ENCODE peak calls at places on chromosome 4, in nine cellular contexts. One of them, this sample, is unnamed.

GRCh38 chr4:54085284-54085683 is 14.7 kb upstream of the GSX2 start:
- DNase-seq in astrocyte of the spinal cord: peak; percentile 82
- DNase-seq in nephron progenitor cell: no peak
- DNase-seq in posterior vena cava: no peak
- DNase-seq in colonic mucosa: no peak
- DNase-seq in immature natural killer cell: no peak
- DNase-seq in mesendoderm: no peak
- DNase-seq in ACHN: peak; percentile 78
- DNase-seq in activated CD4-positive, alpha-beta memory T cell treated with anti-CD3 and anti-CD28 coated beads, Interleukin-2, amount 10 ng/mL, durations not matched to agents 7 days and 5 days: no peak
- DNase-seq in this sample: peak; percentile 97

GRCh38 chr4:6087669-6088068 is 69.4 kb upstream of the C4orf50 start:
- DNase-seq in colonic mucosa: no peak
- DNase-seq in ACHN: peak; percentile 36
- DNase-seq in nephron progenitor cell: peak; percentile 56
- DNase-seq in astrocyte of the spinal cord: no peak
- DNase-seq in mesendoderm: peak; percentile 85
- DNase-seq in posterior vena cava: no peak
- DNase-seq in immature natural killer cell: no peak
- DNase-seq in activated CD4-positive, alpha-beta memory T cell treated with anti-CD3 and anti-CD28 coated beads, Interleukin-2, amount 10 ng/mL, durations not matched to agents 7 days and 5 days: no peak
- DNase-seq in this sample: peak; percentile 50

GRCh38 chr4:879730-880079 is 52.4 kb downstream of the GAK start:
- DNase-seq in colonic mucosa: no peak
- DNase-seq in nephron progenitor cell: no peak
- DNase-seq in ACHN: peak; percentile 9
- DNase-seq in mesendoderm: no peak
- DNase-seq in immature natural killer cell: no peak
- DNase-seq in astrocyte of the spinal cord: no peak
- DNase-seq in activated CD4-positive, alpha-beta memory T cell treated with anti-CD3 and anti-CD28 coated beads, Interleukin-2, amount 10 ng/mL, durations not matched to agents 7 days and 5 days: peak; percentile 68
- DNase-seq in posterior vena cava: no peak
- DNase-seq in this sample: no peak

GRCh38 chr4:14771504-14772175 is 230.6 kb upstream of the CPEB2 start:
- DNase-seq in nephron progenitor cell: no peak
- DNase-seq in mesendoderm: no peak
- DNase-seq in posterior vena cava: no peak
- DNase-seq in ACHN: no peak
- DNase-seq in astrocyte of the spinal cord: no peak
- DNase-seq in colonic mucosa: no peak
- DNase-seq in activated CD4-positive, alpha-beta memory T cell treated with anti-CD3 and anti-CD28 coated beads, Interleukin-2, amount 10 ng/mL, durations not matched to agents 7 days and 5 days: no peak
- DNase-seq in immature natural killer cell: no peak
- DNase-seq in this sample: peak; percentile 26

GRCh38 chr4:5812506-5813229 is 80.2 kb downstream of the CRMP1 start:
- DNase-seq in posterior vena cava: peak; percentile 54
- DNase-seq in colonic mucosa: peak; percentile 30
- DNase-seq in ACHN: peak; percentile 65
- DNase-seq in mesendoderm: peak; percentile 82
- DNase-seq in immature natural killer cell: peak; percentile 9
- DNase-seq in nephron progenitor cell: peak; percentile 45
- DNase-seq in activated CD4-positive, alpha-beta memory T cell treated with anti-CD3 and anti-CD28 coated beads, Interleukin-2, amount 10 ng/mL, durations not matched to agents 7 days and 5 days: no peak
- DNase-seq in astrocyte of the spinal cord: peak; percentile 70
- DNase-seq in this sample: peak; percentile 74

GRCh38 chr4:113637823-113638691 is 123.5 kb downstream of the CAMK2D start:
- DNase-seq in nephron progenitor cell: no peak
- DNase-seq in astrocyte of the spinal cord: no peak
- DNase-seq in ACHN: no peak
- DNase-seq in activated CD4-positive, alpha-beta memory T cell treated with anti-CD3 and anti-CD28 coated beads, Interleukin-2, amount 10 ng/mL, durations not matched to agents 7 days and 5 days: no peak
- DNase-seq in immature natural killer cell: no peak
- DNase-seq in posterior vena cava: no peak
- DNase-seq in mesendoderm: no peak
- DNase-seq in colonic mucosa: no peak
- DNase-seq in this sample: no peak

GRCh38 chr4:6612961-6613675 is 27.4 kb upstream of the MRFAP1 start:
- DNase-seq in immature natural killer cell: no peak
- DNase-seq in ACHN: no peak
- DNase-seq in mesendoderm: no peak
- DNase-seq in activated CD4-positive, alpha-beta memory T cell treated with anti-CD3 and anti-CD28 coated beads, Interleukin-2, amount 10 ng/mL, durations not matched to agents 7 days and 5 days: no peak
- DNase-seq in astrocyte of the spinal cord: no peak
- DNase-seq in nephron progenitor cell: no peak
- DNase-seq in colonic mucosa: no peak
- DNase-seq in posterior vena cava: no peak
- DNase-seq in this sample: no peak

GRCh38 chr4:146545102-146545501 is 23.4 kb upstream of the SLC10A7 start:
- DNase-seq in nephron progenitor cell: no peak
- DNase-seq in posterior vena cava: no peak
- DNase-seq in activated CD4-positive, alpha-beta memory T cell treated with anti-CD3 and anti-CD28 coated beads, Interleukin-2, amount 10 ng/mL, durations not matched to agents 7 days and 5 days: no peak
- DNase-seq in immature natural killer cell: no peak
- DNase-seq in colonic mucosa: no peak
- DNase-seq in astrocyte of the spinal cord: peak; percentile 37
- DNase-seq in mesendoderm: peak; percentile 62
- DNase-seq in ACHN: peak; percentile 32
- DNase-seq in this sample: peak; percentile 61

GRCh38 chr4:101222156-101222845 is 125.0 kb downstream of the PPP3CA start:
- DNase-seq in immature natural killer cell: no peak
- DNase-seq in activated CD4-positive, alpha-beta memory T cell treated with anti-CD3 and anti-CD28 coated beads, Interleukin-2, amount 10 ng/mL, durations not matched to agents 7 days and 5 days: no peak
- DNase-seq in astrocyte of the spinal cord: no peak
- DNase-seq in ACHN: no peak
- DNase-seq in posterior vena cava: no peak
- DNase-seq in mesendoderm: no peak
- DNase-seq in colonic mucosa: no peak
- DNase-seq in nephron progenitor cell: no peak
- DNase-seq in this sample: no peak

GRCh38 chr4:15653864-15654391 is 1.2 kb downstream of the FBXL5 start:
- DNase-seq in ACHN: peak; percentile 42
- DNase-seq in mesendoderm: peak; percentile 52
- DNase-seq in immature natural killer cell: no peak
- DNase-seq in astrocyte of the spinal cord: peak; percentile 64
- DNase-seq in colonic mucosa: peak; percentile 50
- DNase-seq in posterior vena cava: no peak
- DNase-seq in activated CD4-positive, alpha-beta memory T cell treated with anti-CD3 and anti-CD28 coated beads, Interleukin-2, amount 10 ng/mL, durations not matched to agents 7 days and 5 days: peak; percentile 29
- DNase-seq in nephron progenitor cell: peak; percentile 6
- DNase-seq in this sample: peak; percentile 32

GRCh38 chr4:2284934-2285664 is 23.2 kb upstream of the MXD4 start:
- DNase-seq in astrocyte of the spinal cord: peak; percentile 59
- DNase-seq in immature natural killer cell: peak; percentile 61
- DNase-seq in ACHN: peak; percentile 52
- DNase-seq in mesendoderm: no peak
- DNase-seq in posterior vena cava: peak; percentile 75
- DNase-seq in colonic mucosa: no peak
- DNase-seq in nephron progenitor cell: no peak
- DNase-seq in activated CD4-positive, alpha-beta memory T cell treated with anti-CD3 and anti-CD28 coated beads, Interleukin-2, amount 10 ng/mL, durations not matched to agents 7 days and 5 days: no peak
- DNase-seq in this sample: peak; percentile 52

GRCh38 chr4:2091990-2092652 is 33.0 kb downstream of the NAT8L start:
- DNase-seq in activated CD4-positive, alpha-beta memory T cell treated with anti-CD3 and anti-CD28 coated beads, Interleukin-2, amount 10 ng/mL, durations not matched to agents 7 days and 5 days: no peak
- DNase-seq in ACHN: no peak
- DNase-seq in immature natural killer cell: no peak
- DNase-seq in posterior vena cava: peak; percentile 57
- DNase-seq in nephron progenitor cell: no peak
- DNase-seq in astrocyte of the spinal cord: no peak
- DNase-seq in mesendoderm: no peak
- DNase-seq in colonic mucosa: no peak
- DNase-seq in this sample: no peak

GRCh38 chr4:114087596-114088230 is 108.3 kb upstream of the ARSJ start:
- DNase-seq in colonic mucosa: no peak
- DNase-seq in posterior vena cava: no peak
- DNase-seq in astrocyte of the spinal cord: peak; percentile 85
- DNase-seq in nephron progenitor cell: no peak
- DNase-seq in mesendoderm: peak; percentile 37
- DNase-seq in activated CD4-positive, alpha-beta memory T cell treated with anti-CD3 and anti-CD28 coated beads, Interleukin-2, amount 10 ng/mL, durations not matched to agents 7 days and 5 days: no peak
- DNase-seq in immature natural killer cell: no peak
- DNase-seq in ACHN: peak; percentile 8
- DNase-seq in this sample: no peak

GRCh38 chr4:54100607-54101189 is 735 bp downstream of the GSX2 start:
- DNase-seq in mesendoderm: no peak
- DNase-seq in immature natural killer cell: no peak
- DNase-seq in nephron progenitor cell: peak; percentile 35
- DNase-seq in activated CD4-positive, alpha-beta memory T cell treated with anti-CD3 and anti-CD28 coated beads, Interleukin-2, amount 10 ng/mL, durations not matched to agents 7 days and 5 days: no peak
- DNase-seq in ACHN: no peak
- DNase-seq in astrocyte of the spinal cord: no peak
- DNase-seq in posterior vena cava: no peak
- DNase-seq in colonic mucosa: no peak
- DNase-seq in this sample: no peak

GRCh38 chr4:164514765-164515164 is 239.2 kb upstream of the SMIM31 start:
- DNase-seq in posterior vena cava: no peak
- DNase-seq in nephron progenitor cell: no peak
- DNase-seq in immature natural killer cell: no peak
- DNase-seq in mesendoderm: no peak
- DNase-seq in astrocyte of the spinal cord: no peak
- DNase-seq in activated CD4-positive, alpha-beta memory T cell treated with anti-CD3 and anti-CD28 coated beads, Interleukin-2, amount 10 ng/mL, durations not matched to agents 7 days and 5 days: no peak
- DNase-seq in ACHN: no peak
- DNase-seq in colonic mucosa: no peak
- DNase-seq in this sample: peak; percentile 45

GRCh38 chr4:129353490-129353889 is 257.5 kb downstream of the C4orf33 start:
- DNase-seq in astrocyte of the spinal cord: no peak
- DNase-seq in immature natural killer cell: no peak
- DNase-seq in mesendoderm: no peak
- DNase-seq in nephron progenitor cell: no peak
- DNase-seq in activated CD4-positive, alpha-beta memory T cell treated with anti-CD3 and anti-CD28 coated beads, Interleukin-2, amount 10 ng/mL, durations not matched to agents 7 days and 5 days: no peak
- DNase-seq in colonic mucosa: no peak
- DNase-seq in ACHN: no peak
- DNase-seq in posterior vena cava: no peak
- DNase-seq in this sample: no peak

GRCh38 chr4:140237616-140238352 is 83.8 kb upstream of the MAML3 start:
- DNase-seq in nephron progenitor cell: peak; percentile 65
- DNase-seq in colonic mucosa: peak; percentile 80
- DNase-seq in mesendoderm: peak; percentile 94
- DNase-seq in posterior vena cava: peak; percentile 93
- DNase-seq in immature natural killer cell: no peak
- DNase-seq in astrocyte of the spinal cord: peak; percentile 95
- DNase-seq in activated CD4-positive, alpha-beta memory T cell treated with anti-CD3 and anti-CD28 coated beads, Interleukin-2, amount 10 ng/mL, durations not matched to agents 7 days and 5 days: no peak
- DNase-seq in ACHN: no peak
- DNase-seq in this sample: no peak

GRCh38 chr4:3291411-3291968 is 1.3 kb upstream of the RGS12 start:
- DNase-seq in colonic mucosa: peak; percentile 73
- DNase-seq in mesendoderm: peak; percentile 67
- DNase-seq in activated CD4-positive, alpha-beta memory T cell treated with anti-CD3 and anti-CD28 coated beads, Interleukin-2, amount 10 ng/mL, durations not matched to agents 7 days and 5 days: no peak
- DNase-seq in nephron progenitor cell: no peak
- DNase-seq in ACHN: no peak
- DNase-seq in immature natural killer cell: no peak
- DNase-seq in astrocyte of the spinal cord: no peak
- DNase-seq in posterior vena cava: no peak
- DNase-seq in this sample: peak; percentile 50

GRCh38 chr4:185839204-185839712 is 27.3 kb upstream of the SORBS2 start:
- DNase-seq in mesendoderm: peak; percentile 99
- DNase-seq in colonic mucosa: peak; percentile 38
- DNase-seq in activated CD4-positive, alpha-beta memory T cell treated with anti-CD3 and anti-CD28 coated beads, Interleukin-2, amount 10 ng/mL, durations not matched to agents 7 days and 5 days: no peak
- DNase-seq in ACHN: peak; percentile 92
- DNase-seq in immature natural killer cell: no peak
- DNase-seq in nephron progenitor cell: peak; percentile 53
- DNase-seq in astrocyte of the spinal cord: peak; percentile 99
- DNase-seq in posterior vena cava: no peak
- DNase-seq in this sample: peak; percentile 89

GRCh38 chr4:136750898-136751297 is 781.4 kb downstream of the PCDH18 start:
- DNase-seq in colonic mucosa: no peak
- DNase-seq in activated CD4-positive, alpha-beta memory T cell treated with anti-CD3 and anti-CD28 coated beads, Interleukin-2, amount 10 ng/mL, durations not matched to agents 7 days and 5 days: no peak
- DNase-seq in astrocyte of the spinal cord: no peak
- DNase-seq in ACHN: no peak
- DNase-seq in mesendoderm: no peak
- DNase-seq in posterior vena cava: no peak
- DNase-seq in nephron progenitor cell: no peak
- DNase-seq in immature natural killer cell: no peak
- DNase-seq in this sample: no peak

GRCh38 chr4:87375719-87376291 is 15.2 kb downstream of the HSD17B11 start:
- DNase-seq in colonic mucosa: peak; percentile 49
- DNase-seq in astrocyte of the spinal cord: peak; percentile 77
- DNase-seq in mesendoderm: peak; percentile 63
- DNase-seq in activated CD4-positive, alpha-beta memory T cell treated with anti-CD3 and anti-CD28 coated beads, Interleukin-2, amount 10 ng/mL, durations not matched to agents 7 days and 5 days: no peak
- DNase-seq in posterior vena cava: no peak
- DNase-seq in nephron progenitor cell: no peak
- DNase-seq in immature natural killer cell: peak; percentile 24
- DNase-seq in ACHN: peak; percentile 63
- DNase-seq in this sample: peak; percentile 62

GRCh38 chr4:183906736-183907651 is 1.9 kb downstream of the STOX2 start:
- DNase-seq in nephron progenitor cell: peak; percentile 51
- DNase-seq in posterior vena cava: no peak
- DNase-seq in astrocyte of the spinal cord: peak; percentile 8
- DNase-seq in immature natural killer cell: no peak
- DNase-seq in colonic mucosa: no peak
- DNase-seq in ACHN: no peak
- DNase-seq in activated CD4-positive, alpha-beta memory T cell treated with anti-CD3 and anti-CD28 coated beads, Interleukin-2, amount 10 ng/mL, durations not matched to agents 7 days and 5 days: no peak
- DNase-seq in mesendoderm: peak; percentile 83
- DNase-seq in this sample: no peak

GRCh38 chr4:173527103-173527876 is 2.7 kb downstream of the HAND2 start:
- DNase-seq in astrocyte of the spinal cord: no peak
- DNase-seq in posterior vena cava: no peak
- DNase-seq in mesendoderm: peak; percentile 81
- DNase-seq in ACHN: no peak
- DNase-seq in immature natural killer cell: no peak
- DNase-seq in activated CD4-positive, alpha-beta memory T cell treated with anti-CD3 and anti-CD28 coated beads, Interleukin-2, amount 10 ng/mL, durations not matched to agents 7 days and 5 days: no peak
- DNase-seq in nephron progenitor cell: peak; percentile 35
- DNase-seq in colonic mucosa: no peak
- DNase-seq in this sample: no peak

GRCh38 chr4:83217721-83218522 is 66.7 kb downstream of the COQ2 start:
- DNase-seq in immature natural killer cell: peak; percentile 91
- DNase-seq in posterior vena cava: no peak
- DNase-seq in colonic mucosa: peak; percentile 51
- DNase-seq in ACHN: no peak
- DNase-seq in mesendoderm: no peak
- DNase-seq in activated CD4-positive, alpha-beta memory T cell treated with anti-CD3 and anti-CD28 coated beads, Interleukin-2, amount 10 ng/mL, durations not matched to agents 7 days and 5 days: peak; percentile 81
- DNase-seq in astrocyte of the spinal cord: no peak
- DNase-seq in nephron progenitor cell: no peak
- DNase-seq in this sample: no peak

GRCh38 chr4:180532691-180533090 is 1710.5 kb upstream of the TENM3 start:
- DNase-seq in immature natural killer cell: no peak
- DNase-seq in colonic mucosa: no peak
- DNase-seq in posterior vena cava: no peak
- DNase-seq in astrocyte of the spinal cord: no peak
- DNase-seq in ACHN: no peak
- DNase-seq in activated CD4-positive, alpha-beta memory T cell treated with anti-CD3 and anti-CD28 coated beads, Interleukin-2, amount 10 ng/mL, durations not matched to agents 7 days and 5 days: no peak
- DNase-seq in nephron progenitor cell: no peak
- DNase-seq in mesendoderm: no peak
- DNase-seq in this sample: no peak

GRCh38 chr4:182212211-182212761 is 30.9 kb upstream of the TENM3 start:
- DNase-seq in immature natural killer cell: no peak
- DNase-seq in mesendoderm: no peak
- DNase-seq in activated CD4-positive, alpha-beta memory T cell treated with anti-CD3 and anti-CD28 coated beads, Interleukin-2, amount 10 ng/mL, durations not matched to agents 7 days and 5 days: no peak
- DNase-seq in nephron progenitor cell: peak; percentile 50
- DNase-seq in posterior vena cava: no peak
- DNase-seq in astrocyte of the spinal cord: peak; percentile 63
- DNase-seq in ACHN: no peak
- DNase-seq in colonic mucosa: no peak
- DNase-seq in this sample: no peak

GRCh38 chr4:38132843-38133662 is 172.9 kb downstream of the PTTG2 start:
- DNase-seq in ACHN: no peak
- DNase-seq in immature natural killer cell: no peak
- DNase-seq in nephron progenitor cell: no peak
- DNase-seq in activated CD4-positive, alpha-beta memory T cell treated with anti-CD3 and anti-CD28 coated beads, Interleukin-2, amount 10 ng/mL, durations not matched to agents 7 days and 5 days: no peak
- DNase-seq in posterior vena cava: no peak
- DNase-seq in mesendoderm: no peak
- DNase-seq in colonic mucosa: peak; percentile 74
- DNase-seq in astrocyte of the spinal cord: no peak
- DNase-seq in this sample: no peak

GRCh38 chr4:73674451-73674919 is 54.2 kb upstream of the RASSF6 start:
- DNase-seq in immature natural killer cell: no peak
- DNase-seq in astrocyte of the spinal cord: no peak
- DNase-seq in ACHN: no peak
- DNase-seq in posterior vena cava: no peak
- DNase-seq in mesendoderm: no peak
- DNase-seq in activated CD4-positive, alpha-beta memory T cell treated with anti-CD3 and anti-CD28 coated beads, Interleukin-2, amount 10 ng/mL, durations not matched to agents 7 days and 5 days: no peak
- DNase-seq in colonic mucosa: no peak
- DNase-seq in nephron progenitor cell: no peak
- DNase-seq in this sample: peak; percentile 45

GRCh38 chr4:118249890-118250289 is 102.9 kb downstream of the PRSS12 start:
- DNase-seq in immature natural killer cell: no peak
- DNase-seq in astrocyte of the spinal cord: no peak
- DNase-seq in mesendoderm: no peak
- DNase-seq in posterior vena cava: no peak
- DNase-seq in ACHN: no peak
- DNase-seq in activated CD4-positive, alpha-beta memory T cell treated with anti-CD3 and anti-CD28 coated beads, Interleukin-2, amount 10 ng/mL, durations not matched to agents 7 days and 5 days: no peak
- DNase-seq in colonic mucosa: no peak
- DNase-seq in nephron progenitor cell: no peak
- DNase-seq in this sample: no peak

GRCh38 chr4:128725405-128725804 is 84.1 kb upstream of the JADE1 start:
- DNase-seq in ACHN: no peak
- DNase-seq in activated CD4-positive, alpha-beta memory T cell treated with anti-CD3 and anti-CD28 coated beads, Interleukin-2, amount 10 ng/mL, durations not matched to agents 7 days and 5 days: no peak
- DNase-seq in mesendoderm: peak; percentile 15
- DNase-seq in nephron progenitor cell: no peak
- DNase-seq in astrocyte of the spinal cord: no peak
- DNase-seq in posterior vena cava: no peak
- DNase-seq in immature natural killer cell: no peak
- DNase-seq in colonic mucosa: no peak
- DNase-seq in this sample: peak; percentile 37

GRCh38 chr4:148443550-148444295 is 1.5 kb upstream of the NR3C2 start:
- DNase-seq in activated CD4-positive, alpha-beta memory T cell treated with anti-CD3 and anti-CD28 coated beads, Interleukin-2, amount 10 ng/mL, durations not matched to agents 7 days and 5 days: peak; percentile 38
- DNase-seq in nephron progenitor cell: peak; percentile 39
- DNase-seq in ACHN: no peak
- DNase-seq in colonic mucosa: peak; percentile 50
- DNase-seq in immature natural killer cell: peak; percentile 17
- DNase-seq in mesendoderm: peak; percentile 6
- DNase-seq in astrocyte of the spinal cord: no peak
- DNase-seq in posterior vena cava: peak; percentile 83
- DNase-seq in this sample: peak; percentile 5